ENCODE peak calls at places on chromosomes 7 and 10, in six cellular contexts. Y is tibial nerve, A is transverse colon, B is H1, Z is sigmoid colon, S is A549. J is an unnamed sample.

GRCh38 chr7:12067156-12067831 is 143.8 kb upstream of the TMEM106B start:
- DNase-seq in Y (no peak), A (peak; percentile 67), B (peak; percentile 56), Z (peak; percentile 61), S (peak; percentile 74), J (no peak)

GRCh38 chr10:115951242-115951641 is 321.8 kb downstream of the GFRA1 start:
- DNase-seq in Y (no peak), A (no peak), B (no peak), Z (no peak), S (no peak), J (no peak)

GRCh38 chr10:93208717-93209464 is 135.2 kb downstream of the CYP26A1 start:
- DNase-seq in Y (no peak), A (no peak), B (no peak), Z (no peak), S (peak; percentile 62), J (no peak)

GRCh38 chr10:127600479-127600878 is 51.4 kb downstream of the NPS start:
- DNase-seq in Y (no peak), A (no peak), B (no peak), Z (no peak), S (no peak), J (no peak)

GRCh38 chr7:106370542-106370941 is 85.8 kb upstream of the NAMPT start:
- DNase-seq in Y (no peak), A (no peak), B (no peak), Z (no peak), S (no peak), J (no peak)

GRCh38 chr7:148699024-148699771 is 495 bp downstream of the CUL1 start:
- DNase-seq in Y (peak; percentile 36), A (peak; percentile 51), B (no peak), Z (peak; percentile 75), S (peak; percentile 46), J (peak; percentile 76)

GRCh38 chr10:29736325-29737208 is 101.8 kb upstream of the SVIL start:
- DNase-seq in Y (peak; percentile 44), A (peak; percentile 70), B (no peak), Z (peak; percentile 88), S (peak; percentile 53), J (peak; percentile 75)

GRCh38 chr10:107616463-107617131 is 452.1 kb upstream of the SORCS1 start:
- DNase-seq in Y (no peak), A (no peak), B (no peak), Z (no peak), S (no peak), J (no peak)

GRCh38 chr7:150420987-150421674 is 29.3 kb upstream of the GIMAP8 start:
- DNase-seq in Y (peak; percentile 69), A (peak; percentile 89), B (no peak), Z (peak; percentile 90), S (peak; percentile 79), J (peak; percentile 85)
- TF ChIP-seq EP300 in Y (no peak), A (no peak), B (no peak), Z (no peak), S (no peak), J (no peak)

GRCh38 chr7:66748127-66748511 is 7.6 kb downstream of the RABGEF1 start:
- DNase-seq in Y (no peak), A (no peak), B (no peak), Z (no peak), S (no peak), J (no peak)
- H3K4me3 ChIP-seq in Y (no peak overlapping the region), A (no peak overlapping the region), B (no peak overlapping the region), Z (no peak overlapping the region), S (no peak overlapping the region), J (no peak overlapping the region)

DNA sequence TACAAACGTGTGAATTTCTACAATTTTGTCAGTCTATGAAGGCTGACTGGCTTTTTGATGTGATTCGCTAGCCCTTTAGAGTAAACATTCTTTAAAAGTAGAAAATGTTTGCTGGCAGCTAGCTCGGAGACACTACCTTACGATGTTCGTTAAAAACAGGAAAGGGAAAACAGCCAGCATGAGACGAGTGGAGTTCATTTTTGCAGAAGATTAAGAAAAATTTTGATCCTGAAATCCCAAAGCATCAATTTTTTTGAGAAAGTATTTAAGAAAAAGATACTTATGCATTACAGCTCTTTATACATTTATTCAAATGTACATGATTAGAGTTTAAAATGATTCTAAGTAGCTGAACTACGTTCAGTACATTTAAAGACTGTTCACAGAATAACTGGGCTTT is 34.8 kb downstream of the CNPY1 start:
- DNase-seq in Y (no peak), A (no peak), B (no peak), Z (no peak), S (no peak), J (no peak)
- TF ChIP-seq POLR2A in Y (no peak), A (no peak), B (no peak), Z (no peak), S (no peak), J (no peak)

DNA sequence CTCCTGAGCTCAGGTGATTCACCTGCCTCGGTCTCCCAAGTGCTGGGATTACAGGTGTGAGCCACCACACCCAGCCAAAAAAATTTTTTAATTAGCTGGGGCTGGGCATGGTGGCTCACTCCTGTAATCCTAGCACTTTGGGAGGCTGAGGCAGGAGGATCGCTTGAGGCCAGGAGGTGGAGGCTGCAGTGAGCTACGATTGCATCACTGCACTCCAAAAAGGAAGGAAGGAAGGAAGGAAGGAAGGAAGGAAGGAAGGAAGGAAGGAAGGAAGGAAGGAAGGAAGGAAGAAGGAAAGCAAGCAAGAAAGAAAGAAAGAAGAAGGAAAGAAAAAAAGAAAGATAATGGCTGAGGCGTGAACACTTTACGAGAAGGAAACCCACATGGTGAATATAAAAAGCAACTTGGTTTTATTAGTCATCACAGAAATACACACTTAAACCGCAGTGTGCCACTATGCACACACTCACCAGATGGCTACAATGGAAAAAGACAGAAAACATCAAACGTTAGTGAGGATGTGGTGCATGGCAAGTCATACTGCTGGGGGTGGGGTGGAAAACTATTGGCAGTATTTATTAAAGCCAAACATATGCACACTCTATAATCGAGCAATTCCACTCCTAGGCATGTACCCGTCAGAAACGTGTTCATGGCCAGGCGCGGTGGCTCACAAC is 4.4 kb upstream of the CCL26 start:
- DNase-seq in Y (no peak), A (no peak), B (no peak), Z (no peak), S (peak; percentile 59), J (no peak)
- TF ChIP-seq EP300 in Y (no peak), A (no peak), B (no peak), Z (no peak), S (no peak), J (no peak)

GRCh38 chr7:28573751-28574295 is 161.5 kb downstream of the CREB5 start:
- DNase-seq in Y (no peak), A (no peak), B (no peak), Z (no peak), S (no peak), J (no peak)
- H3K4me3 ChIP-seq in Y (no peak overlapping the region), A (no peak overlapping the region), B (no peak overlapping the region), Z (no peak overlapping the region), S (no peak overlapping the region), J (no peak overlapping the region)